ENCODE peak calls at places on chromosomes 5 and 9, in nine cellular contexts. R, Y, H, X, U, L, B, S and K are unnamed samples.
A peak's percentile ranks its signal among the peaks of the same experiment; 100 is the strongest.

GRCh38 chr5:20300110-20300509 is 312.1 kb upstream of the CDH18 start:
- DNase-seq in R (no peak), Y (no peak), H (no peak), X (no peak), U (no peak), L (no peak), B (no peak), S (no peak), K (no peak)

GRCh38 chr5:155836404-155836803 is 490.6 kb upstream of the SGCD start:
- DNase-seq in R (no peak), Y (no peak), H (no peak), X (no peak), U (no peak), L (no peak), B (no peak), S (no peak), K (no peak)

GRCh38 chr5:142881727-142882126 is 111.5 kb downstream of the ARHGAP26 start:
- DNase-seq in R (no peak), Y (no peak), H (no peak), X (no peak), U (no peak), L (no peak), B (no peak), S (no peak), K (no peak)

GRCh38 chr9:121299467-121300282 is 31.7 kb downstream of the GSN start:
- DNase-seq in R (no peak), Y (no peak), H (peak; percentile 73), X (no peak), U (peak; percentile 83), L (peak; percentile 79), B (no peak), S (no peak), K (no peak)

GRCh38 chr9:108885643-108886348 is 23.7 kb downstream of the ACTL7A start:
- DNase-seq in R (peak; percentile 50), Y (no peak), H (peak; percentile 42), X (peak; percentile 74), U (no peak), L (no peak), B (peak; percentile 75), S (no peak), K (peak; percentile 53)

GRCh38 chr5:122972877-122973276 is 63.6 kb downstream of the PPIC start:
- DNase-seq in R (no peak), Y (no peak), H (no peak), X (peak; percentile 47), U (no peak), L (no peak), B (peak; percentile 19), S (no peak), K (no peak)

GRCh38 chr5:179793470-179794139 is at the start of gene LTC4S:
- DNase-seq in R (no peak), Y (peak; percentile 41), H (peak; percentile 67), X (peak; percentile 73), U (peak; percentile 91), L (peak; percentile 95), B (no peak), S (peak; percentile 62), K (no peak)

GRCh38 chr5:77995793-77996409 is 219.8 kb upstream of the TBCA start:
- DNase-seq in R (no peak), Y (no peak), H (no peak), X (no peak), U (no peak), L (no peak), B (no peak), S (no peak), K (no peak)

DNA sequence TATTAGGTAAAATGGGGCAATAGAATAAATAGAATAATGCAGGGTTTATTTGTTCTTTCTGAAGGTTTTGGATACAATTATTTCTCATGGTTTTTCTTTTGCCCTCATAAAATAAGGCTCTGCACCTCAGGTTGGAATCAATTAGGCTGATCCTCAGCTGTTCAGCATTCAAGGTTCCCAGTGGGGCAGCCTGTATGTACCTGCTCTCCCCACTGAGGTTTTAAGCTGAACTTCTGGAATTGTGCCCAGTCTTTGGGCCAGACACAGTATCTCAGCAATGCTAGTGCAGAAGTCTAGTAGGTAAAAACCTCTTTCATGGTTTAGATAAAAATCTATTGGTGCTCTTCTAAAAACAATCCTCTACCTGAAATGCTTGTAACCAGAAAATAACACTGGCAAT is 98.0 kb downstream of the EDIL3 start:
- DNase-seq in R (no peak), Y (no peak), H (no peak), X (peak; percentile 52), U (no peak), L (no peak), B (no peak), S (no peak), K (no peak)
- H3K27ac ChIP-seq in R (no peak overlapping the region), Y (no peak overlapping the region), H (no peak overlapping the region), X (no peak overlapping the region), U (no peak overlapping the region), L (no peak overlapping the region), B (no peak overlapping the region), S (peak overlapping the region; percentile 97), K (no peak overlapping the region)

GRCh38 chr9:118325757-118326156 is 621.6 kb downstream of the TLR4 start:
- DNase-seq in R (no peak), Y (no peak), H (no peak), X (no peak), U (no peak), L (no peak), B (no peak), S (no peak), K (no peak)
- H3K27ac ChIP-seq in R (no peak overlapping the region), Y (no peak overlapping the region), H (no peak overlapping the region), X (no peak overlapping the region), U (no peak overlapping the region), L (no peak overlapping the region), B (no peak overlapping the region), S (no peak overlapping the region), K (no peak overlapping the region)

GRCh38 chr5:1637639-1638481 is 114.1 kb upstream of the LPCAT1 start:
- DNase-seq in R (no peak), Y (no peak), H (no peak), X (no peak), U (no peak), L (no peak), B (no peak), S (no peak), K (no peak)

GRCh38 chr5:1636981-1637638 is 113.3 kb upstream of the LPCAT1 start:
- DNase-seq in R (no peak), Y (no peak), H (no peak), X (no peak), U (no peak), L (no peak), B (no peak), S (no peak), K (no peak)

GRCh38 chr5:1638658-1639400 is 115.1 kb upstream of the LPCAT1 start:
- DNase-seq in R (no peak), Y (no peak), H (no peak), X (no peak), U (no peak), L (no peak), B (no peak), S (no peak), K (no peak)

GRCh38 chr5:1634337-1634661 is 110.5 kb upstream of the LPCAT1 start:
- DNase-seq in R (no peak), Y (no peak), H (no peak), X (no peak), U (no peak), L (no peak), B (no peak), S (no peak), K (no peak)

DNA sequence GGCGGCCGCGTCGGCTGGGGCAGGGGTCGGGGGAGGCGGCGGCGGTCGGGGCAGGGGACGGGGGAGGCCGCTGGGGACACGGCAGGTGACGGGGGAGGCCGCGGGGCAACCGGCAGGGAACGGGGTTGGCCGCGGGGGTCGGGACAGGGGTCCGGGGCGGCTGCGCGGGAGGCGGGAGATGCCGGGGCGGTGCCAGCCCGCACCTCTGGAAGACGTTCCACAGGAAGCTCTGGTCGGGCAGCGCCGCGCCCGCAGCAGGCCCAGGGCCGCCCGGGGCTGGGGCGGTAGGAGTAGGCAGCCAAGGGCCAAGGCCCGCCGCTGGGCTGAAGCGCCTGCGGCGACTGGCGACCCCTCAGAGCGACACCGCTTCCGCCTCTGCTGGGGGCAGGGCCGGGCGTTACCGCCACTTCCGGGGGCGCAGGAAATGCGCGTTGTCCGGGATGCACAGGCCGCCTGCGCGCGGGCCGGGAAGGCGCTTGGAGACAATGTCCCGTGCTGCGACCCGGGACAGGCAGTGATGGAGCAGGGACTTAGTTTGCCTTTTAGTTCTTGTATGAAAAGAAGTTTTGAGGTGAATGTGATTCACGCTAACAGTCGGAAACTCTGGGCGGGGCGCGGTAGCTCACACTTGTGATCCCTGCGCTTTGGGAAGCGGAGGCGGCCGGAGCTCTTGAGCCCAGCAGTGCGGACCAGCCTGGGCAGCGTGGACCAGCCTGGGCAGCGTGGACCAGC is 110.0 kb upstream of the LPCAT1 start:
- DNase-seq in R (peak; percentile 35), Y (peak; percentile 55), H (peak; percentile 88), X (peak; percentile 58), U (peak; percentile 79), L (peak; percentile 93), B (peak; percentile 8), S (peak; percentile 87), K (no peak)
- H3K27ac ChIP-seq in R (no peak overlapping the region), Y (peak overlapping the region; percentile 67), H (peak overlapping the region; percentile 85), X (peak overlapping the region; percentile 73), U (peak overlapping the region; percentile 93), L (peak overlapping the region; percentile 53), B (no peak overlapping the region), S (peak overlapping the region; percentile 77), K (no peak overlapping the region)

GRCh38 chr9:111731916-111732315 is 62.8 kb downstream of the SHOC1 start:
- DNase-seq in R (no peak), Y (no peak), H (no peak), X (peak; percentile 78), U (no peak), L (no peak), B (no peak), S (no peak), K (peak; percentile 65)

GRCh38 chr9:111726949-111727348 is 65.5 kb downstream of the GNG10 start:
- DNase-seq in R (no peak), Y (no peak), H (no peak), X (no peak), U (no peak), L (no peak), B (no peak), S (no peak), K (no peak)

GRCh38 chr9:111728143-111728542 is 66.6 kb downstream of the SHOC1 start:
- DNase-seq in R (peak; percentile 78), Y (no peak), H (no peak), X (peak; percentile 72), U (no peak), L (no peak), B (no peak), S (no peak), K (peak; percentile 60)

GRCh38 chr9:111728617-111729366 is 65.9 kb downstream of the SHOC1 start:
- DNase-seq in R (peak; percentile 97), Y (no peak), H (no peak), X (peak; percentile 96), U (no peak), L (no peak), B (peak; percentile 64), S (no peak), K (peak; percentile 87)

DNA sequence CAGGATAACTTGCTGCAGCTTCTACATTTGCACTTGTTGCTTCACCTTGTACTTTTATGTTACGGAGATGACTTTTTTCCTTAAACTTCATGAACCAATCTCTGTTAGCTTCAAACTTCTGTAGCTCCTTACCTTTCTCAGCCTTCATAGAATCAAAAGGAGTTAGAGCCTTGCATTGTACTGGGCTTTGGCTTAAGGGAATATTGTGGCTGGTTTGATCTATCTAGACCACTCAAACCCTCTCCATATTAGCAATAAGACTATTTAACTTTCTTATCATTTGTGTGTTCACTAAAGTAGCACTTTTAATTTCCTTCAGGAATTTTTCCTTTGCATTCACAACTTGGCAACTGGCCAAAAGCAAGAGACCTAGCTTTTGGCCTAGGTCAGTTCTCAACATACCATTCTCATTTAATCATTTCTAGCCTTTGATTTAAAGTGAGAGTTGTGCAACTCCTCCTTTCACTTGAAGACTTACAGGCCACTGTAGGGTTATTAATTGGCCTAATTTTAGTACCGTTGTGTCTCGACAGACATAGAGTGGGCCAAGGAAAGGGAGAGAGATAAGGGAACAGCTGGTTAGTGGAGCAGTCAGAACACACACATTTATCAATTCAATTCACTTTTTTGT is 63.7 kb downstream of the SHOC1 start:
- DNase-seq in R (peak; percentile 84), Y (no peak), H (no peak), X (peak; percentile 82), U (no peak), L (no peak), B (peak; percentile 40), S (no peak), K (no peak)
- H3K27ac ChIP-seq in R (no peak overlapping the region), Y (no peak overlapping the region), H (no peak overlapping the region), X (no peak overlapping the region), U (no peak overlapping the region), L (no peak overlapping the region), B (no peak overlapping the region), S (no peak overlapping the region), K (peak overlapping the region; percentile 81)